ENCODE peak calls at places on chromosomes 6 and 20, in eight cellular contexts. Y is GM13976; B is T-cell; E is HepG2; L is effector CD4-positive, alpha-beta T cell; J is adipocyte; K is GM12892; D is mesothelial cell of epicardium. W is an unnamed sample.

GRCh38 chr20:1997483-1998192 is 3.8 kb upstream of the PDYN start:
- DNase-seq in K (no peak), L (no peak), B (no peak), E (no peak), Y (no peak), D (no peak), J (no peak), W (no peak)

GRCh38 chr20:17735959-17736621 is 36.3 kb downstream of the BANF2 start:
- DNase-seq in J (no peak), L (no peak), E (no peak), Y (no peak), D (no peak), B (no peak), K (no peak), W (no peak)

GRCh38 chr20:43384321-43384940 is 73.3 kb upstream of the SRSF6 start:
- DNase-seq in Y (no peak), E (no peak), K (no peak), B (no peak), D (no peak), J (no peak), L (no peak), W (no peak)

GRCh38 chr6:150492941-150493340 is 106.7 kb upstream of the PLEKHG1 start:
- DNase-seq in L (no peak), K (no peak), Y (no peak), B (no peak), D (no peak), J (no peak), E (no peak), W (no peak)

GRCh38 chr6:155085582-155086253 is 90.6 kb downstream of the TIAM2 start:
- DNase-seq in E (peak), B (no peak), D (no peak), Y (no peak), K (no peak), L (no peak), J (no peak), W (no peak)

GRCh38 chr6:43086022-43086658 is 10.0 kb downstream of the PTK7 start:
- DNase-seq in E (no peak), K (peak), L (no peak), J (no peak), Y (peak), B (no peak), D (no peak), W (no peak)

GRCh38 chr6:80872194-80872950 is 765.9 kb downstream of the BCKDHB start:
- DNase-seq in L (no peak), K (no peak), B (no peak), Y (no peak), E (no peak), D (no peak), J (no peak), W (no peak)

GRCh38 chr20:51631953-51632352 is 89.4 kb upstream of the NFATC2 start:
- DNase-seq in D (no peak), B (no peak), Y (no peak), L (no peak), E (no peak), K (no peak), J (no peak), W (no peak)

GRCh38 chr6:156809034-156809433 is 31.9 kb downstream of the ARID1B start:
- DNase-seq in L (no peak), J (peak), B (no peak), E (no peak), D (no peak), K (no peak), Y (no peak), W (no peak)

GRCh38 chr20:48832423-48832735 is 4.6 kb upstream of the PREX1 start:
- DNase-seq in E (no peak), D (no peak), K (no peak), L (no peak), Y (no peak), B (no peak), J (no peak), W (no peak)

GRCh38 chr6:84582997-84583396 is 181.4 kb downstream of the TBX18 start:
- DNase-seq in D (no peak), L (no peak), Y (no peak), B (no peak), K (no peak), E (no peak), J (no peak), W (no peak)

GRCh38 chr20:15930324-15931305 is 642.6 kb downstream of the KIF16B start:
- DNase-seq in B (no peak), J (peak), Y (no peak), K (no peak), L (no peak), D (no peak), E (peak), W (no peak)

GRCh38 chr20:61972910-61973508 is 92.7 kb downstream of the TAF4 start:
- DNase-seq in E (no peak), J (no peak), Y (no peak), K (no peak), B (no peak), D (no peak), L (no peak), W (no peak)

GRCh38 chr6:37244430-37245310 is 12.9 kb upstream of the TBC1D22B start:
- DNase-seq in L (no peak), Y (no peak), E (peak), B (no peak), D (no peak), K (no peak), J (peak), W (no peak)

GRCh38 chr6:53943410-53943809 is 148.6 kb downstream of the LRRC1 start:
- DNase-seq in E (no peak), J (peak), B (no peak), L (no peak), D (no peak), K (no peak), Y (no peak), W (no peak)

GRCh38 chr6:20349225-20349624 is 52.5 kb upstream of the E2F3 start:
- DNase-seq in E (no peak), J (no peak), K (no peak), D (no peak), B (no peak), L (no peak), Y (no peak), W (no peak)

GRCh38 chr20:53883098-53883762 is 187.2 kb downstream of the BCAS1 start:
- DNase-seq in D (no peak), E (no peak), Y (no peak), L (no peak), J (no peak), K (no peak), B (no peak), W (no peak)

GRCh38 chr6:118100763-118101162 is 193.7 kb downstream of the SLC35F1 start:
- DNase-seq in E (no peak), L (no peak), K (no peak), D (no peak), B (no peak), J (no peak), Y (no peak), W (no peak)

GRCh38 chr6:127786109-127786508 is 114.7 kb downstream of the THEMIS start:
- DNase-seq in D (no peak), K (no peak), J (peak), Y (no peak), E (no peak), B (no peak), L (no peak), W (no peak)